ENCODE peak calls at places on chromosomes 3 and 15, in six cellular contexts. One of them, this sample, is unnamed.

GRCh38 chr15:36914962-36915808 is 185.2 kb downstream of the MEIS2 start:
- DNase-seq in AG04450: no peak
- DNase-seq in heart right ventricle: no peak
- DNase-seq in HCT116: no peak
- DNase-seq in endothelial cell: no peak
- DNase-seq in AG09309: no peak
- DNase-seq in this sample: no peak

GRCh38 chr15:100114100-100114499 is 227.7 kb downstream of the ADAMTS17 start:
- DNase-seq in endothelial cell: no peak
- DNase-seq in HCT116: no peak
- DNase-seq in AG04450: peak; percentile 47
- DNase-seq in heart right ventricle: peak; percentile 50
- DNase-seq in AG09309: peak; percentile 73
- DNase-seq in this sample: peak; percentile 82

GRCh38 chr3:54426431-54426830 is 304.1 kb downstream of the CACNA2D3 start:
- DNase-seq in heart right ventricle: no peak
- DNase-seq in AG09309: no peak
- DNase-seq in HCT116: no peak
- DNase-seq in AG04450: no peak
- DNase-seq in endothelial cell: no peak
- DNase-seq in this sample: no peak

GRCh38 chr3:145678401-145678800 is 482.6 kb downstream of the PLOD2 start:
- DNase-seq in endothelial cell: no peak
- DNase-seq in heart right ventricle: no peak
- DNase-seq in AG04450: no peak
- DNase-seq in AG09309: no peak
- DNase-seq in HCT116: no peak
- DNase-seq in this sample: no peak

GRCh38 chr3:56989434-56990294 is 70.8 kb upstream of the SPATA12 start:
- DNase-seq in AG09309: no peak
- DNase-seq in AG04450: no peak
- DNase-seq in endothelial cell: no peak
- DNase-seq in heart right ventricle: peak; percentile 49
- DNase-seq in HCT116: no peak
- DNase-seq in this sample: peak; percentile 52

GRCh38 chr15:88930579-88930978 is 17.4 kb upstream of the MFGE8 start:
- DNase-seq in heart right ventricle: no peak
- DNase-seq in HCT116: no peak
- DNase-seq in endothelial cell: no peak
- DNase-seq in AG09309: no peak
- DNase-seq in AG04450: no peak
- DNase-seq in this sample: no peak

GRCh38 chr3:23567917-23568316 is 237.8 kb upstream of the UBE2E1 start:
- DNase-seq in AG09309: peak; percentile 92
- DNase-seq in endothelial cell: no peak
- DNase-seq in HCT116: peak; percentile 36
- DNase-seq in AG04450: peak; percentile 77
- DNase-seq in heart right ventricle: no peak
- DNase-seq in this sample: no peak

GRCh38 chr3:30576946-30577345 is 29.5 kb upstream of the TGFBR2 start:
- DNase-seq in HCT116: no peak
- DNase-seq in endothelial cell: no peak
- DNase-seq in AG04450: no peak
- DNase-seq in heart right ventricle: no peak
- DNase-seq in AG09309: no peak
- DNase-seq in this sample: no peak

GRCh38 chr3:143358155-143358792 is 238.7 kb downstream of the CHST2 start:
- DNase-seq in heart right ventricle: no peak
- DNase-seq in endothelial cell: no peak
- DNase-seq in AG04450: no peak
- DNase-seq in HCT116: no peak
- DNase-seq in AG09309: no peak
- DNase-seq in this sample: no peak

GRCh38 chr3:134428396-134428795 is 54.1 kb upstream of the AMOTL2 start:
- DNase-seq in endothelial cell: no peak
- DNase-seq in HCT116: no peak
- DNase-seq in AG09309: no peak
- DNase-seq in AG04450: no peak
- DNase-seq in heart right ventricle: no peak
- DNase-seq in this sample: no peak

GRCh38 chr15:36271048-36271447 is 308.4 kb upstream of the CDIN1 start:
- DNase-seq in endothelial cell: no peak
- DNase-seq in AG04450: no peak
- DNase-seq in heart right ventricle: no peak
- DNase-seq in HCT116: no peak
- DNase-seq in AG09309: no peak
- DNase-seq in this sample: no peak

GRCh38 chr3:157159762-157160651 is at the start of gene CCNL1:
- DNase-seq in AG09309: peak; percentile 96
- DNase-seq in AG04450: peak; percentile 96
- DNase-seq in heart right ventricle: peak; percentile 97
- DNase-seq in endothelial cell: peak; percentile 93
- DNase-seq in HCT116: peak; percentile 96
- DNase-seq in this sample: peak; percentile 99

GRCh38 chr15:31280037-31280830 is 46.4 kb upstream of the KLF13 start:
- DNase-seq in AG09309: no peak
- DNase-seq in heart right ventricle: peak; percentile 27
- DNase-seq in HCT116: no peak
- DNase-seq in AG04450: no peak
- DNase-seq in endothelial cell: no peak
- DNase-seq in this sample: no peak

GRCh38 chr3:197809356-197810020 is 18.4 kb downstream of the LRCH3 start:
- DNase-seq in AG04450: no peak
- DNase-seq in heart right ventricle: no peak
- DNase-seq in HCT116: no peak
- DNase-seq in endothelial cell: no peak
- DNase-seq in AG09309: peak; percentile 71
- DNase-seq in this sample: no peak

GRCh38 chr3:24933401-24933800 is 438.8 kb upstream of the THRB start:
- DNase-seq in AG04450: no peak
- DNase-seq in heart right ventricle: no peak
- DNase-seq in HCT116: no peak
- DNase-seq in AG09309: no peak
- DNase-seq in endothelial cell: no peak
- DNase-seq in this sample: no peak

GRCh38 chr15:69610858-69611257 is 158.2 kb downstream of the RPLP1 start:
- DNase-seq in heart right ventricle: no peak
- DNase-seq in AG04450: no peak
- DNase-seq in HCT116: no peak
- DNase-seq in AG09309: no peak
- DNase-seq in endothelial cell: no peak
- DNase-seq in this sample: no peak

GRCh38 chr15:85639752-85640381 is 154.9 kb downstream of the KLHL25 start:
- DNase-seq in heart right ventricle: no peak
- DNase-seq in endothelial cell: no peak
- DNase-seq in HCT116: no peak
- DNase-seq in AG09309: no peak
- DNase-seq in AG04450: no peak
- DNase-seq in this sample: no peak

GRCh38 chr3:193010191-193010590 is 92.5 kb upstream of the MB21D2 start:
- DNase-seq in heart right ventricle: peak; percentile 46
- DNase-seq in endothelial cell: no peak
- DNase-seq in AG04450: no peak
- DNase-seq in HCT116: no peak
- DNase-seq in AG09309: no peak
- DNase-seq in this sample: no peak

GRCh38 chr15:78822514-78822913 is 11.2 kb upstream of the ADAMTS7 start:
- DNase-seq in heart right ventricle: no peak
- DNase-seq in HCT116: no peak
- DNase-seq in AG09309: no peak
- DNase-seq in AG04450: no peak
- DNase-seq in endothelial cell: no peak
- DNase-seq in this sample: no peak

GRCh38 chr3:186784820-186785516 is 1.6 kb downstream of the EIF4A2 start:
- DNase-seq in AG09309: no peak
- DNase-seq in endothelial cell: no peak
- DNase-seq in AG04450: no peak
- DNase-seq in heart right ventricle: no peak
- DNase-seq in HCT116: no peak
- DNase-seq in this sample: no peak

GRCh38 chr15:100787567-100787941 is 92.1 kb upstream of the ALDH1A3 start:
- DNase-seq in endothelial cell: no peak
- DNase-seq in AG09309: no peak
- DNase-seq in AG04450: no peak
- DNase-seq in heart right ventricle: no peak
- DNase-seq in HCT116: no peak
- DNase-seq in this sample: no peak

GRCh38 chr3:55292360-55292759 is 194.7 kb downstream of the WNT5A start:
- DNase-seq in HCT116: no peak
- DNase-seq in endothelial cell: no peak
- DNase-seq in AG09309: no peak
- DNase-seq in heart right ventricle: no peak
- DNase-seq in AG04450: no peak
- DNase-seq in this sample: no peak

GRCh38 chr15:50797926-50798325 is 32.4 kb upstream of the SPPL2A start:
- DNase-seq in AG09309: no peak
- DNase-seq in heart right ventricle: no peak
- DNase-seq in AG04450: no peak
- DNase-seq in endothelial cell: no peak
- DNase-seq in HCT116: no peak
- DNase-seq in this sample: no peak

GRCh38 chr3:69294014-69294771 is 91.7 kb downstream of the FRMD4B start:
- DNase-seq in AG09309: peak; percentile 27
- DNase-seq in heart right ventricle: no peak
- DNase-seq in HCT116: no peak
- DNase-seq in endothelial cell: no peak
- DNase-seq in AG04450: no peak
- DNase-seq in this sample: no peak

GRCh38 chr15:66276546-66276945 is 16.8 kb upstream of the DIS3L start:
- DNase-seq in AG09309: no peak
- DNase-seq in AG04450: no peak
- DNase-seq in heart right ventricle: no peak
- DNase-seq in endothelial cell: no peak
- DNase-seq in HCT116: no peak
- DNase-seq in this sample: no peak

GRCh38 chr3:196740476-196741400 is 1.1 kb downstream of the PAK2 start:
- DNase-seq in AG04450: no peak
- DNase-seq in heart right ventricle: no peak
- DNase-seq in AG09309: no peak
- DNase-seq in endothelial cell: no peak
- DNase-seq in HCT116: no peak
- DNase-seq in this sample: peak; percentile 31

GRCh38 chr15:74622758-74623157 is 7.1 kb downstream of the CLK3 start:
- DNase-seq in heart right ventricle: no peak
- DNase-seq in AG09309: no peak
- DNase-seq in AG04450: no peak
- DNase-seq in HCT116: no peak
- DNase-seq in endothelial cell: no peak
- DNase-seq in this sample: no peak

GRCh38 chr3:64340636-64341240 is 115.5 kb upstream of the PRICKLE2 start:
- DNase-seq in HCT116: no peak
- DNase-seq in heart right ventricle: no peak
- DNase-seq in AG09309: no peak
- DNase-seq in endothelial cell: no peak
- DNase-seq in AG04450: peak; percentile 74
- DNase-seq in this sample: no peak

DNA sequence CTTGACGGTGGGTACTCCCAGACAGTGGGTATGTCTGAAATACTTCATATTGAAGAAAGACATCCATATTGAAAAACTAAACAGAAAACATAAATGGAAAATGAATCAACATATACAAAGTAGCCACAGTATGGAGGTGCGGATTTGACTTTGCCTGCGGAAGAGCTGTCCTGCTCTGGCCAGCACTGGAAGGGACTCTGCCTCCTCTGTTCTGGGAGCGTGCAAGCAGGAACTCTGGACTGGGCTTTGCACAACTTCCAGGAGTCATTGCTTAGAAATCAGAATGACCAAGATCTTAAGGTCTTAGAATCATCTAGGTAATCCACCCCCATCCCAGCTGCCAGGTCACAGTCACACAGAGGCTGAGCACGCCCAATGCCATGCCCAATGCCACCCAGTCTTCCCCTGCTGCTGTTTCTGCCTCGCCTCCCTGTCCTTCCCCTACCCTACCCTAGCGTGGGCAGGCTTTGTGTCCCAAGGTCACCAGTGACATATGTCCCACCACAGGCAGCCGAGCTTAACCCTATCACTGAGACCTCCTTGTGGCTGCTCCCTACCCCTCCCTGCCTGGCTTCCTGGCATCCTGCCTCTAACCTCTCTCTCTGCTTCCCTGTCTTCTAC is 36.3 kb downstream of the CDC25A start:
- DNase-seq in HCT116: no peak
- DNase-seq in endothelial cell: no peak
- DNase-seq in AG09309: no peak
- DNase-seq in AG04450: no peak
- DNase-seq in heart right ventricle: peak; percentile 18
- DNase-seq in this sample: no peak
- TF ChIP-seq CTCF in HCT116: no peak
- TF ChIP-seq CTCF in endothelial cell: no peak
- TF ChIP-seq CTCF in AG09309: no peak
- TF ChIP-seq CTCF in AG04450: no peak
- TF ChIP-seq CTCF in heart right ventricle: no peak
- TF ChIP-seq CTCF in this sample: no peak

GRCh38 chr3:12878026-12878636 is 36.8 kb upstream of the RPL32 start:
- DNase-seq in endothelial cell: no peak
- DNase-seq in AG09309: no peak
- DNase-seq in AG04450: no peak
- DNase-seq in HCT116: no peak
- DNase-seq in heart right ventricle: no peak
- DNase-seq in this sample: no peak
- TF ChIP-seq CTCF in endothelial cell: no peak
- TF ChIP-seq CTCF in AG09309: no peak
- TF ChIP-seq CTCF in AG04450: no peak
- TF ChIP-seq CTCF in HCT116: no peak
- TF ChIP-seq CTCF in heart right ventricle: no peak
- TF ChIP-seq CTCF in this sample: no peak

DNA sequence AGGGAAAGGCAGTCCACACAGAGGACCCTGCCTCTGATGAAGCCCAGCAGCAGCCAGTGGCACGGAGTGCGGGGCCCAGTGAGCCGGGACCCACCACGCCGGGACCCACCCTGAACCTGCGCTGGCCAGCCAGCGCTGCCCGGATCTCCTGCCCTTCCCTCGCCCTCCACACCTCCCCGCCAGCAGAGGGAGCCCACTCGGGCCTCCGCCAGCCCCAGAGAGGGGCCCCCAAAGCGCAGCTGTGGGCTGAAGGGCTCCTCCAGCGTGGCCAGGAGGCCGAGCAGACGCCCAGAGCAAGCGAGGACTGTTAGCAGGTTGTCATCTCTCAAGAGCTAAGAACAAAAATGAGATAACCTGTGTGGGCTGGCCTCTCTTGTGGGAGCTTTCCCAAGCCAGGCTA is 81.3 kb upstream of the ATP10A start:
- DNase-seq in AG04450: no peak
- DNase-seq in endothelial cell: no peak
- DNase-seq in HCT116: no peak
- DNase-seq in heart right ventricle: no peak
- DNase-seq in AG09309: no peak
- DNase-seq in this sample: no peak
- TF ChIP-seq CTCF in AG04450: no peak
- TF ChIP-seq CTCF in endothelial cell: no peak
- TF ChIP-seq CTCF in HCT116: no peak
- TF ChIP-seq CTCF in heart right ventricle: no peak
- TF ChIP-seq CTCF in AG09309: no peak
- TF ChIP-seq CTCF in this sample: no peak

DNA sequence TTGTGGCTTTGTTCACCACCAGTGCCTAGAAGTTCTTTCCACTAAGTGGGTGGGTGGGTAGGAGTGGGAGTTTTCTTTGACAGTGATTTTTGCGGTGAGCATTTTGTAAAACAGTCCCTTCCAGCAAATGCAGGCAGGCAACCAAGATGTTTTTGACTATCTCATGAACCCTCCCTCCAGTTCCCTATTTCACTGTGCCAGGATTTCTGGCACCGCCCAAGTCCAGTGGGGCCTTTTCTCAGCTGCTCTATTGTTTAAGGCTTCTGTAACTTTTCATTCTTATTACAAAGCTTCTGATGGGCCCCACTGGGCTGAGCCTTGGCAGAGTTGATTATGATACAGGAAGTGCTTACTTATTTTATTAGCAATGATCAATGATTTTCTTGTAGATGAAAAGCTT is 236.0 kb downstream of the EDEM1 start:
- DNase-seq in heart right ventricle: no peak
- DNase-seq in AG04450: no peak
- DNase-seq in endothelial cell: no peak
- DNase-seq in HCT116: no peak
- DNase-seq in AG09309: no peak
- DNase-seq in this sample: no peak
- TF ChIP-seq CTCF in heart right ventricle: no peak
- TF ChIP-seq CTCF in AG04450: no peak
- TF ChIP-seq CTCF in endothelial cell: no peak
- TF ChIP-seq CTCF in HCT116: no peak
- TF ChIP-seq CTCF in AG09309: no peak
- TF ChIP-seq CTCF in this sample: no peak